ENCODE peak calls at places on chromosome 2, in five cellular contexts. One of them, this sample, is unnamed.

GRCh38 chr2:154125900-154126299 is 254.2 kb downstream of the GALNT13 start:
- DNase-seq in K562: no peak
- DNase-seq in T-cell: no peak
- DNase-seq in brain microvascular endothelial cell: no peak
- DNase-seq in activated naive CD4-positive, alpha-beta T cell treated with anti-CD3 and anti-CD28 coated beads for 36 hours: no peak
- DNase-seq in this sample: no peak

GRCh38 chr2:227486688-227487087 is 14.7 kb downstream of the AGFG1 start:
- DNase-seq in brain microvascular endothelial cell: no peak
- DNase-seq in T-cell: no peak
- DNase-seq in K562: no peak
- DNase-seq in activated naive CD4-positive, alpha-beta T cell treated with anti-CD3 and anti-CD28 coated beads for 36 hours: no peak
- DNase-seq in this sample: no peak

GRCh38 chr2:197168705-197169104 is 141.9 kb downstream of the ANKRD44 start:
- DNase-seq in activated naive CD4-positive, alpha-beta T cell treated with anti-CD3 and anti-CD28 coated beads for 36 hours: peak; percentile 90
- DNase-seq in K562: peak; percentile 38
- DNase-seq in T-cell: peak; percentile 55
- DNase-seq in brain microvascular endothelial cell: peak; percentile 76
- DNase-seq in this sample: peak; percentile 75

GRCh38 chr2:17300141-17300540 is 218.1 kb downstream of the RAD51AP2 start:
- DNase-seq in brain microvascular endothelial cell: peak; percentile 90
- DNase-seq in T-cell: no peak
- DNase-seq in activated naive CD4-positive, alpha-beta T cell treated with anti-CD3 and anti-CD28 coated beads for 36 hours: no peak
- DNase-seq in K562: no peak
- DNase-seq in this sample: no peak

GRCh38 chr2:5140367-5140766 is 551.8 kb upstream of the SOX11 start:
- DNase-seq in K562: no peak
- DNase-seq in activated naive CD4-positive, alpha-beta T cell treated with anti-CD3 and anti-CD28 coated beads for 36 hours: no peak
- DNase-seq in brain microvascular endothelial cell: peak; percentile 67
- DNase-seq in T-cell: no peak
- DNase-seq in this sample: no peak

GRCh38 chr2:29202819-29203495 is 87.7 kb downstream of the CLIP4 start:
- DNase-seq in activated naive CD4-positive, alpha-beta T cell treated with anti-CD3 and anti-CD28 coated beads for 36 hours: no peak
- DNase-seq in T-cell: no peak
- DNase-seq in K562: no peak
- DNase-seq in brain microvascular endothelial cell: no peak
- DNase-seq in this sample: no peak

GRCh38 chr2:240620149-240620731 is 5.0 kb upstream of the GPR35 start:
- DNase-seq in K562: no peak
- DNase-seq in activated naive CD4-positive, alpha-beta T cell treated with anti-CD3 and anti-CD28 coated beads for 36 hours: peak; percentile 3
- DNase-seq in brain microvascular endothelial cell: no peak
- DNase-seq in T-cell: no peak
- DNase-seq in this sample: no peak

GRCh38 chr2:201447116-201447515 is 4.1 kb downstream of the TRAK2 start:
- DNase-seq in activated naive CD4-positive, alpha-beta T cell treated with anti-CD3 and anti-CD28 coated beads for 36 hours: no peak
- DNase-seq in T-cell: no peak
- DNase-seq in brain microvascular endothelial cell: no peak
- DNase-seq in K562: no peak
- DNase-seq in this sample: no peak

GRCh38 chr2:128577141-128577930 is 258.7 kb upstream of the HS6ST1 start:
- DNase-seq in T-cell: no peak
- DNase-seq in K562: no peak
- DNase-seq in brain microvascular endothelial cell: no peak
- DNase-seq in activated naive CD4-positive, alpha-beta T cell treated with anti-CD3 and anti-CD28 coated beads for 36 hours: no peak
- DNase-seq in this sample: no peak

GRCh38 chr2:232699110-232699509 is 2.0 kb downstream of the GIGYF2 start:
- DNase-seq in K562: no peak
- DNase-seq in activated naive CD4-positive, alpha-beta T cell treated with anti-CD3 and anti-CD28 coated beads for 36 hours: no peak
- DNase-seq in T-cell: no peak
- DNase-seq in brain microvascular endothelial cell: no peak
- DNase-seq in this sample: no peak

GRCh38 chr2:96083064-96083889 is 33.1 kb downstream of the ADRA2B start:
- DNase-seq in T-cell: no peak
- DNase-seq in brain microvascular endothelial cell: no peak
- DNase-seq in activated naive CD4-positive, alpha-beta T cell treated with anti-CD3 and anti-CD28 coated beads for 36 hours: no peak
- DNase-seq in K562: no peak
- DNase-seq in this sample: no peak

GRCh38 chr2:121596221-121597080 is 52.8 kb downstream of the CLASP1 start:
- DNase-seq in K562: peak; percentile 77
- DNase-seq in T-cell: no peak
- DNase-seq in brain microvascular endothelial cell: peak; percentile 43
- DNase-seq in activated naive CD4-positive, alpha-beta T cell treated with anti-CD3 and anti-CD28 coated beads for 36 hours: peak; percentile 61
- DNase-seq in this sample: no peak

GRCh38 chr2:241563571-241563980 is 5.0 kb downstream of the BOK start:
- DNase-seq in T-cell: no peak
- DNase-seq in K562: no peak
- DNase-seq in brain microvascular endothelial cell: no peak
- DNase-seq in activated naive CD4-positive, alpha-beta T cell treated with anti-CD3 and anti-CD28 coated beads for 36 hours: no peak
- DNase-seq in this sample: no peak

GRCh38 chr2:28944535-28944934 is 36.6 kb upstream of the TOGARAM2 start:
- DNase-seq in activated naive CD4-positive, alpha-beta T cell treated with anti-CD3 and anti-CD28 coated beads for 36 hours: no peak
- DNase-seq in K562: no peak
- DNase-seq in T-cell: no peak
- DNase-seq in brain microvascular endothelial cell: no peak
- DNase-seq in this sample: no peak

GRCh38 chr2:236865052-236865451 is 220.6 kb upstream of the COPS8 start:
- DNase-seq in K562: no peak
- DNase-seq in activated naive CD4-positive, alpha-beta T cell treated with anti-CD3 and anti-CD28 coated beads for 36 hours: no peak
- DNase-seq in brain microvascular endothelial cell: no peak
- DNase-seq in T-cell: no peak
- DNase-seq in this sample: no peak

GRCh38 chr2:169799555-169799954 is 884 bp downstream of the SSB start:
- DNase-seq in activated naive CD4-positive, alpha-beta T cell treated with anti-CD3 and anti-CD28 coated beads for 36 hours: peak; percentile 40
- DNase-seq in K562: peak; percentile 27
- DNase-seq in T-cell: no peak
- DNase-seq in brain microvascular endothelial cell: no peak
- DNase-seq in this sample: no peak

GRCh38 chr2:177585234-177585863 is 192.8 kb downstream of the AGPS start:
- DNase-seq in T-cell: no peak
- DNase-seq in brain microvascular endothelial cell: no peak
- DNase-seq in K562: no peak
- DNase-seq in activated naive CD4-positive, alpha-beta T cell treated with anti-CD3 and anti-CD28 coated beads for 36 hours: no peak
- DNase-seq in this sample: no peak

GRCh38 chr2:24076849-24077534 is 866 bp upstream of the SF3B6 start:
- DNase-seq in activated naive CD4-positive, alpha-beta T cell treated with anti-CD3 and anti-CD28 coated beads for 36 hours: no peak
- DNase-seq in K562: no peak
- DNase-seq in T-cell: peak; percentile 3
- DNase-seq in brain microvascular endothelial cell: no peak
- DNase-seq in this sample: peak; percentile 15